ENCODE peak calls at places on chromosome 13, in ten cellular contexts. D, J, N, Z, V, Y, K, Q, U and O are unnamed samples.
A peak's percentile ranks its signal among the peaks of the same experiment; 100 is the strongest.

GRCh38 chr13:48741377-48741776 is 87.6 kb downstream of the CYSLTR2 start:
- DNase-seq in D (no peak), J (no peak), N (no peak), Z (no peak), V (no peak), Y (no peak), K (no peak), Q (peak; percentile 38), U (no peak), O (no peak)

GRCh38 chr13:113928701-113929627 is 44.9 kb downstream of the C13orf46 start:
- DNase-seq in D (no peak), J (peak; percentile 49), N (no peak), Z (peak; percentile 86), V (no peak), Y (peak; percentile 82), K (peak; percentile 93), Q (peak; percentile 26), U (peak; percentile 92), O (no peak)

GRCh38 chr13:113996081-113996911 is 22.4 kb upstream of the C13orf46 start:
- DNase-seq in D (no peak), J (no peak), N (no peak), Z (no peak), V (no peak), Y (peak; percentile 13), K (no peak), Q (no peak), U (peak; percentile 70), O (no peak)

GRCh38 chr13:77143325-77143907 is 116.5 kb upstream of the FBXL3 start:
- DNase-seq in D (no peak), J (no peak), N (no peak), Z (no peak), V (peak; percentile 9), Y (no peak), K (no peak), Q (no peak), U (no peak), O (no peak)

GRCh38 chr13:110593430-110594130 is 21.8 kb upstream of the NAXD start:
- DNase-seq in D (no peak), J (no peak), N (no peak), Z (no peak), V (peak; percentile 48), Y (no peak), K (no peak), Q (no peak), U (no peak), O (peak; percentile 81)

GRCh38 chr13:25267715-25268114 is 19.6 kb downstream of the MTMR6 start:
- DNase-seq in D (no peak), J (no peak), N (no peak), Z (no peak), V (no peak), Y (no peak), K (no peak), Q (no peak), U (no peak), O (peak; percentile 28)

GRCh38 chr13:91630916-91631315 is 232.5 kb downstream of the GPC5 start:
- DNase-seq in D (no peak), J (no peak), N (no peak), Z (no peak), V (no peak), Y (no peak), K (no peak), Q (no peak), U (no peak), O (no peak)

GRCh38 chr13:68124437-68125086 is 894.4 kb upstream of the PCDH9 start:
- DNase-seq in D (no peak), J (no peak), N (no peak), Z (no peak), V (no peak), Y (no peak), K (no peak), Q (no peak), U (no peak), O (no peak)

GRCh38 chr13:113997845-113998751 is 24.2 kb upstream of the C13orf46 start:
- DNase-seq in D (no peak), J (no peak), N (no peak), Z (peak; percentile 52), V (no peak), Y (peak; percentile 59), K (peak; percentile 84), Q (no peak), U (peak; percentile 90), O (no peak)

GRCh38 chr13:39956036-39956435 is 300.6 kb downstream of the COG6 start:
- DNase-seq in D (peak; percentile 26), J (no peak), N (no peak), Z (no peak), V (no peak), Y (no peak), K (no peak), Q (no peak), U (no peak), O (no peak)

GRCh38 chr13:43688230-43688907 is 98.4 kb downstream of the ENOX1 start:
- DNase-seq in D (no peak), J (no peak), N (no peak), Z (no peak), V (no peak), Y (no peak), K (no peak), Q (no peak), U (no peak), O (no peak)

GRCh38 chr13:27969073-27969865 is at the start of gene CDX2:
- DNase-seq in D (no peak), J (peak; percentile 95), N (no peak), Z (no peak), V (no peak), Y (no peak), K (no peak), Q (no peak), U (peak; percentile 59), O (peak; percentile 21)

GRCh38 chr13:99285432-99286182 is 21.6 kb downstream of the GPR183 start:
- DNase-seq in D (no peak), J (no peak), N (no peak), Z (no peak), V (no peak), Y (no peak), K (no peak), Q (no peak), U (no peak), O (no peak)

GRCh38 chr13:100543872-100544602 is 44.6 kb downstream of the GGACT start:
- DNase-seq in D (no peak), J (peak; percentile 39), N (no peak), Z (no peak), V (no peak), Y (no peak), K (peak; percentile 40), Q (no peak), U (no peak), O (no peak)

GRCh38 chr13:113489549-113490495 is 689 bp downstream of the DCUN1D2 start:
- DNase-seq in D (peak; percentile 50), J (no peak), N (no peak), Z (no peak), V (peak; percentile 36), Y (no peak), K (no peak), Q (no peak), U (no peak), O (peak; percentile 68)

GRCh38 chr13:84985860-84986259 is 813.4 kb downstream of the SLITRK6 start:
- DNase-seq in D (no peak), J (no peak), N (no peak), Z (no peak), V (no peak), Y (no peak), K (no peak), Q (no peak), U (no peak), O (no peak)

GRCh38 chr13:84980571-84980970 is 818.6 kb downstream of the SLITRK6 start:
- DNase-seq in D (no peak), J (no peak), N (no peak), Z (no peak), V (no peak), Y (no peak), K (no peak), Q (no peak), U (no peak), O (no peak)

DNA sequence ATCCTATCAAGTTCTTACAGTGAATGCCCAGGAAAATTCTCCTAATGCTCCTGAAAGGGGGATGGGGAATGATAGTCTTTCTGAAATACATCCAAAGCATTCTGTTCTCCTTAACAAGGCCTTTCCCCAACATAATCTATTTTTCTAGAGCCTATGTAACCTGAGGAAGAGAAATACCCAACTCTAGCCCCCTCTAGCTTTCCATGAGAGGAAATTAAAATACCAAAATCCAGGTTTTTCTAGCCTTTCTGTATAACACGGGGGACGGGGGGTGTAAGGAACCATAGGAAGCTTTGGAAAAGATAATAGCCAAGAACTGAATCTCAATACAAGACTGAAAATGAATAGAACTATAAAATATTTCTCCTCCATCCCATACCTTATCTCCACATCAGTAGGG is 815.9 kb downstream of the SLITRK6 start:
- DNase-seq in D (no peak), J (no peak), N (no peak), Z (no peak), V (no peak), Y (no peak), K (no peak), Q (no peak), U (no peak), O (no peak)
- TF ChIP-seq CTCF in D (no peak), J (no peak), N (no peak), Z (no peak), V (no peak), Y (no peak), K (no peak), Q (no peak), U (no peak), O (no peak)

GRCh38 chr13:58712191-58712590 is 1080.6 kb downstream of the PCDH17 start:
- DNase-seq in D (no peak), J (no peak), N (no peak), Z (no peak), V (no peak), Y (no peak), K (no peak), Q (no peak), U (no peak), O (no peak)
- TF ChIP-seq CTCF in D (no peak), J (no peak), N (no peak), Z (no peak), V (no peak), Y (no peak), K (no peak), Q (peak; percentile 40), U (no peak), O (no peak)

GRCh38 chr13:35631666-35632065 is 155.2 kb upstream of the MAB21L1 start:
- DNase-seq in D (no peak), J (no peak), N (no peak), Z (no peak), V (no peak), Y (no peak), K (no peak), Q (no peak), U (no peak), O (no peak)

GRCh38 chr13:35630551-35631275 is 154.2 kb upstream of the MAB21L1 start:
- DNase-seq in D (no peak), J (no peak), N (no peak), Z (no peak), V (peak; percentile 31), Y (no peak), K (no peak), Q (peak; percentile 28), U (no peak), O (peak; percentile 20)
- TF ChIP-seq CTCF in D (peak; percentile 71), J (peak; percentile 35), N (no peak), Z (peak; percentile 58), V (peak; percentile 59), Y (peak; percentile 61), K (no peak), Q (peak; percentile 77), U (no peak), O (peak; percentile 46)

GRCh38 chr13:72696590-72696989 is 30.8 kb downstream of the MZT1 start:
- DNase-seq in D (no peak), J (no peak), N (no peak), Z (no peak), V (no peak), Y (no peak), K (no peak), Q (no peak), U (no peak), O (no peak)
- TF ChIP-seq CTCF in D (peak; percentile 4), J (peak; percentile 16), N (no peak), Z (no peak), V (peak; percentile 41), Y (no peak), K (no peak), Q (peak; percentile 30), U (no peak), O (no peak)